ENCODE peak calls at places on chromosomes 4 and X, in four cellular contexts. G, R, I and W are unnamed samples. For H3K27me3, the result is how much of the 10 kb centered on the place peaks cover.

GRCh38 chr4:89797117-89797516 is 39.8 kb downstream of the SNCA start:
- DNase-seq in I (peak), G (no peak), R (no peak), W (peak)

GRCh38 chr4:35175894-35176293 is 1068.4 kb downstream of the ARAP2 start:
- DNase-seq in G (no peak), R (no peak), I (no peak), W (no peak)

GRCh38 chrX:19904778-19905367 is 17.5 kb upstream of the SH3KBP1 start:
- DNase-seq in G (peak), I (peak), R (no peak), W (peak)

GRCh38 chr4:155807021-155807420 is 48.2 kb downstream of the GUCY1B1 start:
- DNase-seq in I (no peak), G (no peak), R (no peak), W (no peak)

GRCh38 chr4:142414336-142414945 is 431.7 kb downstream of the INPP4B start:
- DNase-seq in I (no peak), R (no peak), G (no peak), W (peak)

GRCh38 chr4:2071912-2072867 is 13.1 kb downstream of the NAT8L start:
- DNase-seq in R (no peak), G (no peak), I (no peak), W (no peak)

GRCh38 chr4:89914609-89915008 is 20.0 kb downstream of the MMRN1 start:
- DNase-seq in R (no peak), G (no peak), I (no peak), W (no peak)

GRCh38 chrX:121598356-121598755 is 550.9 kb downstream of the GLUD2 start:
- DNase-seq in G (no peak), R (no peak), I (no peak), W (no peak)

GRCh38 chr4:52657630-52658501 is 1.2 kb downstream of the USP46 start:
- DNase-seq in I (peak), G (no peak), R (no peak), W (no peak)

GRCh38 chrX:12065251-12065650 is 73.0 kb upstream of the FRMPD4 start:
- DNase-seq in G (no peak), I (no peak), R (no peak), W (no peak)

GRCh38 chr4:7761720-7762119 is 177.9 kb downstream of the AFAP1 start:
- DNase-seq in I (peak), G (peak), R (peak), W (no peak)

GRCh38 chr4:80192937-80193336 is 4.4 kb upstream of the PRDM8 start:
- DNase-seq in G (no peak), I (no peak), R (no peak), W (no peak)

GRCh38 chr4:97910005-97910404 is 233.3 kb downstream of the STPG2 start:
- DNase-seq in R (no peak), I (no peak), G (no peak), W (no peak)
- TF ChIP-seq CTCF in R (no peak), I (no peak), G (no peak), W (no peak)

DNA sequence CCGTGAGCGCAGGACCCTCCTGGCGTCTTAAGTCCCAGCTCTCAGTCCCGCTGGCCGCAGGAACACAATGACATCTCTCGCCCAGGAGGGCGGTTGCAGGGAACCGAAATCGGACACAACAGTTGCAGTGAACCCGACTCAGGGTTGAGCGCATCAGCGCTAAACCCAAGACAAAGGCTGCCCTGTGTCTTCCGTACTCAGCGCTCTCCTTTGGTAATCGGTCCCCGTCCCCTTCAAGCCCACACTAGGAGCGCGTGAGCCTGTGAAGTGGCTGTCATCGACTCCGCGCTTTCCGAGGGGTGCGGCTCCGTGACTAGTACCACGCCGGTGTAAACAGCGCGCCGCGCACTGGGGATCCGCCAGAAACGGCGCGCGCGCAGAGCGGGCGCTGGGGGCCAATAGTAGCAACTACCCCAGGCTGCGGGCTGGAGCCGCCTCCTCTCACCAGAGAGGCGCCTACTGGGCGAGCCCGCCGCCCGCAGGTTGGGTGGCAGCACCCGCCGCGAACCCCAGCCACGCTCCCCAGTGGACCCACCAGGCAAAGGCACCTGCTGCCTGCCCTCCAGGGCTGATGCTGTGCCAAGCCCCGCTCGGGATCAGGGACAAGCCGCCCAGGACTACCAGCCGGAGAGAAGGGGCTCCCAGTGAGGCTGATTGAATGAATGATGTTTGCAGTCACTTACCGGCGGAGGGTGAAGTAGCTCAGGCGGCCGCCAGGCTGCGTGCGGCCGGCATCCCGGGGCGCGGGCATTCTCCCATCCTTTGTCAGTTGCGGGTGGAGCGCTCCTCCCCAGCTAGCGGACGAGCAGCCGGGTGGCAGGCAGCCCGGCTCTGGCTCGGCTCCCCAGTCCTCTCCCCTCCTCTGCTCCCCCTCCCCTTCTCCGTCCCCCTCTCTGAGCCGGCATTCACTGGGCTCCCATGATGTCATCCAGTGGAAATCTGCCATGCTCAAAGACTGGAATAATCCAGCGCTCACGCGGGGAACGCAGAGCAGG is 370.4 kb upstream of the SMIM31 start:
- DNase-seq in G (no peak), I (no peak), R (no peak), W (peak)
- H3K27me3 ChIP-seq in G (under half), I (under half), R (under half), W (under half)

GRCh38 chr4:152708361-152708760 is 28.6 kb upstream of the TMEM154 start:
- DNase-seq in I (no peak), G (no peak), R (no peak), W (no peak)

GRCh38 chr4:152708806-152709205 is 29.0 kb upstream of the TMEM154 start:
- DNase-seq in I (no peak), G (no peak), R (no peak), W (peak)

GRCh38 chr4:152707632-152708031 is 27.8 kb upstream of the TMEM154 start:
- DNase-seq in I (no peak), R (no peak), G (no peak), W (no peak)

GRCh38 chr4:152704788-152705187 is 25.0 kb upstream of the TMEM154 start:
- DNase-seq in G (no peak), R (no peak), I (no peak), W (no peak)

GRCh38 chr4:152705918-152706317 is 26.1 kb upstream of the TMEM154 start:
- DNase-seq in R (no peak), I (no peak), G (no peak), W (no peak)
- TF ChIP-seq CTCF in R (no peak), I (no peak), G (no peak), W (peak)

GRCh38 chr4:94714761-94715160 is 43.0 kb upstream of the BMPR1B start:
- DNase-seq in R (no peak), G (no peak), I (no peak), W (no peak)
- H3K27me3 ChIP-seq in R (under half), G (under half), I (under half), W (under half)